ENCODE peak calls at places on chromosomes 5 and 9, in four cellular contexts. V, D, R and Y are unnamed samples.

GRCh38 chr5:148104226-148104625 is 40.4 kb downstream of the SPINK5 start:
- DNase-seq in V (no peak), R (no peak), D (no peak), Y (no peak)

GRCh38 chr9:5532301-5532700 is 22.0 kb downstream of the PDCD1LG2 start:
- DNase-seq in V (no peak), R (no peak), D (no peak), Y (no peak)

GRCh38 chr9:82781965-82782392 is 281.0 kb downstream of the RASEF start:
- DNase-seq in R (no peak), V (no peak), D (no peak), Y (no peak)

GRCh38 chr9:686381-686813 is 155.1 kb upstream of the DMRT1 start:
- DNase-seq in R (no peak), V (no peak), D (no peak), Y (no peak)

GRCh38 chr9:23821400-23822181 is 4.4 kb downstream of the ELAVL2 start:
- DNase-seq in R (no peak), D (no peak), V (no peak), Y (no peak)

GRCh38 chr9:134536101-134536900 is 105.3 kb upstream of the COL5A1 start:
- DNase-seq in R (no peak), D (no peak), V (no peak), Y (no peak)

GRCh38 chr9:28064241-28064640 is 491.0 kb upstream of the C9orf72 start:
- DNase-seq in D (no peak), V (no peak), R (no peak), Y (no peak)

GRCh38 chr9:14993891-14994554 is 83.8 kb upstream of the FREM1 start:
- DNase-seq in D (no peak), R (no peak), V (no peak), Y (no peak)

GRCh38 chr9:91419222-91420191 is 4.1 kb downstream of the NFIL3 start:
- DNase-seq in R (peak; percentile 71), V (peak; percentile 81), D (no peak), Y (peak; percentile 92)

GRCh38 chr5:127029513-127030258 is 672 bp downstream of the MARCHF3 start:
- DNase-seq in R (peak; percentile 68), D (no peak), V (peak; percentile 75), Y (peak; percentile 66)

GRCh38 chr5:161084108-161084507 is 232.1 kb upstream of the ATP10B start:
- DNase-seq in D (no peak), V (no peak), R (no peak), Y (no peak)

GRCh38 chr9:22030101-22030598 is 21.0 kb upstream of the CDKN2B start:
- DNase-seq in V (no peak), D (no peak), R (no peak), Y (peak; percentile 54)

GRCh38 chr5:72183231-72183630 is 76.0 kb downstream of the MAP1B start:
- DNase-seq in R (no peak), V (no peak), D (no peak), Y (no peak)

DNA sequence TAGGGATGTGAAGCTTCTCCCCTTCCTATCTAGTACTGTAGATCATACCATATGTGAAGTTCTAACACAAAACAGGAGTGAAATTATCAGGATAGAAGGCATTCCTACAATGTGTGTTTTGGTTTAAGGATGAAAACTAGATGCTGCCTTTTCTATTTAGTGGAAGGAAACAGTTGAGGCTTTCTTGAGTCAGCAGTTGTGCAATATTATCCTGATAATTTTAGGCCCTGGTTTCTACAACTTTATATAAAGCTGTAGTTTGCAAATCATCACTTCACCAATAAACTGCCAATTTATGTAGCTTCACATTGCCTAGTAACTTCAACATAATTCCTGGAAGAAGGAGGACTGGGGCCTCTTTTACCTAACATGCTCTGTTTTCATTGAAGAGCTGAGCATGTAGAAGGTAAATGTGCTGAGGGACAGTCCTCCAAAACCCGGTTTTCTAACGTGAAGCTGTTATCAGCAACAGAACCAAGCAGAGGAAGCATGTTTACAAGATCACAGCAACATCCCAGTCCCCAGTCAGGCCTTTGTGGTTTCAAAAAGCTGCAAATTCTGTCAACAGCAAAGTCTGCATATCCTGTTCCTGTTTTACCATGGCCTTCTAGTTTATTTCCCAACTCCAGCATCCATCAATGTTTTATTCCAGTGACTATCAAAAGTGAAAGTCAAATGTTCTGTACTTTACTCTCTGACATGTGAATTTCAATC is 513.4 kb upstream of the MEF2C start:
- DNase-seq in V (no peak), D (no peak), R (peak; percentile 74), Y (no peak)
- TF ChIP-seq PHF8 in V (no peak), D (no peak), R (no peak), Y (no peak)

DNA sequence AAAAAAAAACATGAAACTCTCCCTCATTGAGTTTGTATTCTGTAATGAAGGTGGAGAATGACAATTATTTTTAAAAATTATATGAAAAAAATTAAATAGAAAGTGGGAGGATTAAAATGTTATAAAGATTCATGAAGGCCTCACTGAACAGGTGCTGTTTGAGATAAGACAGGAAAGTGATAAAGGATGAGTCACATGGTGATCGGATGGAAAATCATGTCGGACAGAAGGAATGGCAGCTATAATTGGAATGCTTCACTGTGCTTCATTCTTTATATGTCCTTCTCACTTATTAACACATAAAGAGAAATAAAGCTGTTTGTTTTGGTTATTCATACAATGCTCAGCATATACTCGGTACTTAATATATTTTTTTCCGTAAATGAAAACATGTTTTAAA is 464.5 kb upstream of the RGMB start:
- DNase-seq in R (no peak), D (no peak), V (no peak), Y (no peak)
- TF ChIP-seq PHF8 in R (no peak), D (no peak), V (no peak), Y (no peak)

DNA sequence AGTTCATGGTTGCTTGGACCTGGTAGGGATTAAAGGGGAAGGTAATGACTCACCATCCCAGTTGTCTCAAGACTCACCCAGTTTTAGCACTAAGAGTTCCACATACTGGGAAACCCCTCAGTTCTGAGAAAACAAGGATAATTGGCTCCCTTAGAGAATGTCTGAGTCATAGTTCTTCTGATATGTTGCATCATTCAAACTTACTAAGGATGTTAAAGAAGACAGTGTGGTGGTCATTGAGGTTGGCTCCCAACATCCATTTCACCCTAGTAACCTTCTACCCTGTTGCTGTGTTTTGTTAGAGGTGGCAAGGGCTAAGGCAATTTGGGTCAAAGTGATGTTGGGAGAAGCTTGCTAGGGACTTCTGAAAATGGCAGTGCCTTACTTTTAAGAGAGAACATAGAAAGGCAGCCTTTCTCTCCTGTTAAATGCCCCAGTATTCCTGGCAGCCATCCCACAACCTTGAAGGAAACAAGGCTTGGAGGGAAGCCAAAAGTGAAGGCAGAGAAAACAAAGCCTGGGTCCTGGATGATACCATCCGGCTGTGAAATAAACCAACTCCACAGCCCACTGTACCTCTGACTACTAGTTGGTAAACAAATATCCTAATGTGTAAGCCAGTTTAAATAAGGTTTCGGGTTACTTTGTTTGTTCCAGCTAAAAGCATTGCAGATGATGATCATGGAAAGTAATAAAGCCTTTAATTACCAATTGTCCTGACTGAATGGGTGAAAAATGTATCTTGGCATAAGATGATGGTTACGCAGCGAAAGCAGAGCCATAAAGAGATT is 80.4 kb upstream of the ADAMTSL1 start:
- DNase-seq in V (peak; percentile 88), R (no peak), D (no peak), Y (peak; percentile 1)
- TF ChIP-seq PHF8 in V (no peak), R (no peak), D (no peak), Y (no peak)

GRCh38 chr5:1106385-1107166 is 5.3 kb downstream of the SLC12A7 start:
- DNase-seq in D (no peak), R (no peak), V (no peak), Y (peak; percentile 21)
- TF ChIP-seq PHF8 in D (no peak), R (no peak), V (no peak), Y (no peak)

DNA sequence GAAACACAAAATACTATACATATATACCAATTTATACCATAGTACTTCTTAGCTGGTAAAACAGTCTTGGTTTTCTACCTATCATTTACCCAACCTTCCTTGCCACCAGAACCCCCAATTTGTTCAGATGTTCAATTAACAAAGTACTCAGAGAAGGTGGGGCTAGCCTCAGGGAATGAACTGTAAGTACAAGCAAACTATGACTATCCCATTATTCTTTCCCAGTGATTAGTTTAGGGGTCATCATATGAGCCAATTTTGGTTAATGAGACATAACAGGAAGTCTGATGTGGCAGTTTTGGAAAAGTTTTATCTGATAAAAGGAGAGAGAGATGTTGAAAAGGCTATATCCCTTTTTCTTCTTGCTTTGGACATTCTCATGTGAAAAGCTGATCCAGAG is 125.8 kb downstream of the DTWD2 start:
- DNase-seq in D (no peak), R (no peak), V (no peak), Y (no peak)
- TF ChIP-seq PHF8 in D (no peak), R (no peak), V (no peak), Y (no peak)

GRCh38 chr5:179142434-179143198 is 82.4 kb downstream of the ZNF354C start:
- DNase-seq in V (no peak), D (no peak), R (no peak), Y (no peak)
- TF ChIP-seq PHF8 in V (no peak), D (no peak), R (no peak), Y (no peak)

GRCh38 chr5:59275537-59276276 is 617.8 kb downstream of the PDE4D start:
- DNase-seq in R (no peak), D (peak; percentile 31), V (peak; percentile 91), Y (no peak)
- TF ChIP-seq PHF8 in R (no peak), D (no peak), V (no peak), Y (no peak)

DNA sequence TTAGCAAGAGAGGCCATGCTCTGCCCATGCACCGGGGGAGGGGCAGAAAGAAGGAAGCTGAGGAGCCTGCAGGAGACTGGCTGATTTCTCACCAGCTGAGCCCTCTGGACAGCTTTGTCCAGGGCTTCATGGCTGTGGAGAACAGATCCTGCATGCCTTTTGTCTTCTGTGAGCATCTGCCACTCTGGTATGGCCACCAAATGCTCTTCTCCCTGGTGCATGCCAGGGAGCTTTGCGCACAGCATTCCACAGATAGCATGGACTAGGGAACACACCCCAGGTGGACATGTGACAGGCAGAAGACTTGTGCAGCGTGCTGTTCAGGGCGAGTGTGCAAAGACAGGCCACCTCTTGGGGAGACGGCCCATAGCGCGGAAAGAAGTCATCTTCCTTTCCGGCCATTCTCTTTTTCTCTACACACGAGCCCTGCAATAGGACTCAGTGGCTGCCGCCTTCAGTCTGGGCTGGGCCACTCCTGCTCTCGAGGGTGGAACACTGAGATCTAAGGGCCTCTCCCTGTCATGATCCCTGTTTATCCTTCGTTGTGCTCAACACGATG is 56.7 kb downstream of the GADD45G start:
- DNase-seq in D (no peak), R (no peak), V (no peak), Y (peak; percentile 37)
- TF ChIP-seq PHF8 in D (no peak), R (no peak), V (no peak), Y (no peak)